ENCODE peak calls at places on chromosome 14, in five cellular contexts. Y is RCC 7860, M is right cardiac atrium, Z is neuronal stem cell, K is substantia nigra. A is an unnamed sample.

GRCh38 chr14:100788517-100789365 is 37.2 kb upstream of the MEG3 start:
- DNase-seq in Z (no peak), Y (no peak), M (peak), K (no peak), A (no peak)

GRCh38 chr14:72706485-72706884 is 187.4 kb downstream of the DPF3 start:
- DNase-seq in Y (no peak), Z (no peak), M (no peak), K (no peak), A (no peak)

GRCh38 chr14:92670177-92670576 is 78.2 kb downstream of the LGMN start:
- DNase-seq in K (no peak), Z (no peak), M (peak), Y (no peak), A (no peak)

GRCh38 chr14:104385189-104386135 is 194.1 kb upstream of the C14orf180 start:
- DNase-seq in Z (no peak), M (no peak), K (no peak), Y (no peak), A (no peak)

GRCh38 chr14:66141733-66142132 is 344.4 kb upstream of the CCDC196 start:
- DNase-seq in M (no peak), Z (no peak), Y (no peak), K (no peak), A (no peak)

GRCh38 chr14:103628684-103629502 is at the start of gene KLC1:
- DNase-seq in M (peak), Z (peak), K (peak), Y (peak), A (peak)

GRCh38 chr14:92323031-92323915 is at the start of gene SLC24A4:
- DNase-seq in M (peak), Y (no peak), Z (peak), K (no peak), A (no peak)

GRCh38 chr14:51681411-51681810 is 29.7 kb downstream of the FRMD6 start:
- DNase-seq in K (no peak), Y (no peak), M (no peak), Z (no peak), A (no peak)

GRCh38 chr14:41302776-41303175 is 303.9 kb upstream of the LRFN5 start:
- DNase-seq in Z (peak), Y (no peak), K (no peak), M (no peak), A (no peak)

GRCh38 chr14:105525861-105526780 is at the start of gene TMEM121:
- DNase-seq in Y (no peak), M (peak), K (no peak), Z (peak), A (peak)

A was measured in dorsolateral prefrontal cortex.